ENCODE peak calls at places on chromosomes 5 and 9, in seven cellular contexts. One of them, this sample, is unnamed.
A peak's percentile ranks its signal among the peaks of the same experiment; 100 is the strongest.

GRCh38 chr9:89576404-89576824 is 28.4 kb upstream of the GADD45G start:
- DNase-seq in left lung: no peak
- DNase-seq in stimulated activated CD4-positive, alpha-beta T cell treated with anti-CD3 and anti-CD28 coated beads, Interleukin-1b, Interleukin-23, amount 100 ng/mL, for 24 hours: no peak
- DNase-seq in sciatic nerve: no peak
- DNase-seq in PC-9: no peak
- DNase-seq in GM12891: no peak
- DNase-seq in mesothelial cell of epicardium: no peak
- DNase-seq in this sample: no peak

GRCh38 chr5:149268928-149269557 is 2.6 kb upstream of the AFAP1L1 start:
- DNase-seq in left lung: no peak
- DNase-seq in stimulated activated CD4-positive, alpha-beta T cell treated with anti-CD3 and anti-CD28 coated beads, Interleukin-1b, Interleukin-23, amount 100 ng/mL, for 24 hours: no peak
- DNase-seq in sciatic nerve: no peak
- DNase-seq in PC-9: no peak
- DNase-seq in GM12891: peak; percentile 53
- DNase-seq in mesothelial cell of epicardium: no peak
- DNase-seq in this sample: no peak

GRCh38 chr9:122844137-122844536 is 15.7 kb upstream of the PDCL start:
- DNase-seq in left lung: no peak
- DNase-seq in stimulated activated CD4-positive, alpha-beta T cell treated with anti-CD3 and anti-CD28 coated beads, Interleukin-1b, Interleukin-23, amount 100 ng/mL, for 24 hours: no peak
- DNase-seq in sciatic nerve: no peak
- DNase-seq in PC-9: no peak
- DNase-seq in GM12891: no peak
- DNase-seq in mesothelial cell of epicardium: no peak
- DNase-seq in this sample: no peak

GRCh38 chr9:130912932-130913598 is 16.5 kb upstream of the QRFP start:
- DNase-seq in left lung: no peak
- DNase-seq in stimulated activated CD4-positive, alpha-beta T cell treated with anti-CD3 and anti-CD28 coated beads, Interleukin-1b, Interleukin-23, amount 100 ng/mL, for 24 hours: no peak
- DNase-seq in sciatic nerve: no peak
- DNase-seq in PC-9: peak; percentile 66
- DNase-seq in GM12891: no peak
- DNase-seq in mesothelial cell of epicardium: no peak
- DNase-seq in this sample: peak; percentile 78

GRCh38 chr9:133708770-133709611 is 29.2 kb downstream of the SARDH start:
- DNase-seq in left lung: peak; percentile 72
- DNase-seq in stimulated activated CD4-positive, alpha-beta T cell treated with anti-CD3 and anti-CD28 coated beads, Interleukin-1b, Interleukin-23, amount 100 ng/mL, for 24 hours: no peak
- DNase-seq in sciatic nerve: no peak
- DNase-seq in PC-9: no peak
- DNase-seq in GM12891: no peak
- DNase-seq in mesothelial cell of epicardium: peak; percentile 20
- DNase-seq in this sample: no peak

GRCh38 chr5:120882042-120882775 is 418.1 kb downstream of the PRR16 start:
- DNase-seq in left lung: no peak
- DNase-seq in stimulated activated CD4-positive, alpha-beta T cell treated with anti-CD3 and anti-CD28 coated beads, Interleukin-1b, Interleukin-23, amount 100 ng/mL, for 24 hours: no peak
- DNase-seq in sciatic nerve: no peak
- DNase-seq in PC-9: no peak
- DNase-seq in GM12891: no peak
- DNase-seq in mesothelial cell of epicardium: no peak
- DNase-seq in this sample: no peak

GRCh38 chr9:73042155-73042554 is 89.3 kb upstream of the ALDH1A1 start:
- DNase-seq in left lung: no peak
- DNase-seq in stimulated activated CD4-positive, alpha-beta T cell treated with anti-CD3 and anti-CD28 coated beads, Interleukin-1b, Interleukin-23, amount 100 ng/mL, for 24 hours: no peak
- DNase-seq in sciatic nerve: no peak
- DNase-seq in PC-9: no peak
- DNase-seq in GM12891: no peak
- DNase-seq in mesothelial cell of epicardium: no peak
- DNase-seq in this sample: no peak

GRCh38 chr9:33623658-33624586 is 99.9 kb downstream of the ANKRD18B start:
- DNase-seq in left lung: peak; percentile 83
- DNase-seq in stimulated activated CD4-positive, alpha-beta T cell treated with anti-CD3 and anti-CD28 coated beads, Interleukin-1b, Interleukin-23, amount 100 ng/mL, for 24 hours: peak; percentile 31
- DNase-seq in sciatic nerve: no peak
- DNase-seq in PC-9: peak; percentile 64
- DNase-seq in GM12891: peak; percentile 57
- DNase-seq in mesothelial cell of epicardium: no peak
- DNase-seq in this sample: peak; percentile 29

GRCh38 chr5:151772029-151772867 is 494 bp downstream of the G3BP1 start:
- DNase-seq in left lung: peak; percentile 85
- DNase-seq in stimulated activated CD4-positive, alpha-beta T cell treated with anti-CD3 and anti-CD28 coated beads, Interleukin-1b, Interleukin-23, amount 100 ng/mL, for 24 hours: peak; percentile 4
- DNase-seq in sciatic nerve: peak; percentile 73
- DNase-seq in PC-9: peak; percentile 29
- DNase-seq in GM12891: no peak
- DNase-seq in mesothelial cell of epicardium: no peak
- DNase-seq in this sample: no peak

GRCh38 chr9:70006299-70006698 is 37.3 kb upstream of the MAMDC2 start:
- DNase-seq in left lung: no peak
- DNase-seq in stimulated activated CD4-positive, alpha-beta T cell treated with anti-CD3 and anti-CD28 coated beads, Interleukin-1b, Interleukin-23, amount 100 ng/mL, for 24 hours: no peak
- DNase-seq in sciatic nerve: no peak
- DNase-seq in PC-9: no peak
- DNase-seq in GM12891: no peak
- DNase-seq in mesothelial cell of epicardium: no peak
- DNase-seq in this sample: no peak

GRCh38 chr5:79560774-79561524 is 47.0 kb upstream of the HOMER1 start:
- DNase-seq in left lung: no peak
- DNase-seq in stimulated activated CD4-positive, alpha-beta T cell treated with anti-CD3 and anti-CD28 coated beads, Interleukin-1b, Interleukin-23, amount 100 ng/mL, for 24 hours: no peak
- DNase-seq in sciatic nerve: no peak
- DNase-seq in PC-9: no peak
- DNase-seq in GM12891: no peak
- DNase-seq in mesothelial cell of epicardium: no peak
- DNase-seq in this sample: no peak

GRCh38 chr5:118139361-118139760 is 849.0 kb downstream of the DTWD2 start:
- DNase-seq in left lung: no peak
- DNase-seq in stimulated activated CD4-positive, alpha-beta T cell treated with anti-CD3 and anti-CD28 coated beads, Interleukin-1b, Interleukin-23, amount 100 ng/mL, for 24 hours: no peak
- DNase-seq in sciatic nerve: no peak
- DNase-seq in PC-9: no peak
- DNase-seq in GM12891: no peak
- DNase-seq in mesothelial cell of epicardium: no peak
- DNase-seq in this sample: no peak

GRCh38 chr5:68740204-68740910 is 353.5 kb upstream of the SLC30A5 start:
- DNase-seq in left lung: no peak
- DNase-seq in stimulated activated CD4-positive, alpha-beta T cell treated with anti-CD3 and anti-CD28 coated beads, Interleukin-1b, Interleukin-23, amount 100 ng/mL, for 24 hours: no peak
- DNase-seq in sciatic nerve: no peak
- DNase-seq in PC-9: no peak
- DNase-seq in GM12891: no peak
- DNase-seq in mesothelial cell of epicardium: no peak
- DNase-seq in this sample: no peak

GRCh38 chr5:139747583-139748504 is 47.8 kb upstream of the PSD2 start:
- DNase-seq in left lung: peak; percentile 81
- DNase-seq in stimulated activated CD4-positive, alpha-beta T cell treated with anti-CD3 and anti-CD28 coated beads, Interleukin-1b, Interleukin-23, amount 100 ng/mL, for 24 hours: no peak
- DNase-seq in sciatic nerve: peak; percentile 79
- DNase-seq in PC-9: no peak
- DNase-seq in GM12891: no peak
- DNase-seq in mesothelial cell of epicardium: no peak
- DNase-seq in this sample: no peak

GRCh38 chr5:102341918-102342317 is 45.8 kb upstream of the SLCO4C1 start:
- DNase-seq in left lung: no peak
- DNase-seq in stimulated activated CD4-positive, alpha-beta T cell treated with anti-CD3 and anti-CD28 coated beads, Interleukin-1b, Interleukin-23, amount 100 ng/mL, for 24 hours: no peak
- DNase-seq in sciatic nerve: no peak
- DNase-seq in PC-9: no peak
- DNase-seq in GM12891: no peak
- DNase-seq in mesothelial cell of epicardium: no peak
- DNase-seq in this sample: no peak

GRCh38 chr9:116596646-116597045 is 90.5 kb upstream of the TRIM32 start:
- DNase-seq in left lung: no peak
- DNase-seq in stimulated activated CD4-positive, alpha-beta T cell treated with anti-CD3 and anti-CD28 coated beads, Interleukin-1b, Interleukin-23, amount 100 ng/mL, for 24 hours: no peak
- DNase-seq in sciatic nerve: no peak
- DNase-seq in PC-9: no peak
- DNase-seq in GM12891: no peak
- DNase-seq in mesothelial cell of epicardium: no peak
- DNase-seq in this sample: no peak

GRCh38 chr9:95750725-95751644 is 124.5 kb upstream of the ERCC6L2 start:
- DNase-seq in left lung: no peak
- DNase-seq in stimulated activated CD4-positive, alpha-beta T cell treated with anti-CD3 and anti-CD28 coated beads, Interleukin-1b, Interleukin-23, amount 100 ng/mL, for 24 hours: no peak
- DNase-seq in sciatic nerve: peak; percentile 43
- DNase-seq in PC-9: no peak
- DNase-seq in GM12891: peak; percentile 47
- DNase-seq in mesothelial cell of epicardium: no peak
- DNase-seq in this sample: no peak

GRCh38 chr5:194102-194501 is 2.8 kb downstream of the LRRC14B start:
- DNase-seq in left lung: peak; percentile 80
- DNase-seq in stimulated activated CD4-positive, alpha-beta T cell treated with anti-CD3 and anti-CD28 coated beads, Interleukin-1b, Interleukin-23, amount 100 ng/mL, for 24 hours: no peak
- DNase-seq in sciatic nerve: peak; percentile 56
- DNase-seq in PC-9: no peak
- DNase-seq in GM12891: no peak
- DNase-seq in mesothelial cell of epicardium: no peak
- DNase-seq in this sample: no peak

GRCh38 chr9:17614246-17614645 is 35.4 kb downstream of the SH3GL2 start:
- DNase-seq in left lung: no peak
- DNase-seq in stimulated activated CD4-positive, alpha-beta T cell treated with anti-CD3 and anti-CD28 coated beads, Interleukin-1b, Interleukin-23, amount 100 ng/mL, for 24 hours: no peak
- DNase-seq in sciatic nerve: no peak
- DNase-seq in PC-9: no peak
- DNase-seq in GM12891: no peak
- DNase-seq in mesothelial cell of epicardium: no peak
- DNase-seq in this sample: no peak

GRCh38 chr9:137919649-137920101 is 42.1 kb downstream of the CACNA1B start:
- DNase-seq in left lung: no peak
- DNase-seq in stimulated activated CD4-positive, alpha-beta T cell treated with anti-CD3 and anti-CD28 coated beads, Interleukin-1b, Interleukin-23, amount 100 ng/mL, for 24 hours: no peak
- DNase-seq in sciatic nerve: no peak
- DNase-seq in PC-9: no peak
- DNase-seq in GM12891: no peak
- DNase-seq in mesothelial cell of epicardium: no peak
- DNase-seq in this sample: no peak

GRCh38 chr9:37917315-37917731 is 13.4 kb upstream of the SLC25A51 start:
- DNase-seq in left lung: peak; percentile 45
- DNase-seq in stimulated activated CD4-positive, alpha-beta T cell treated with anti-CD3 and anti-CD28 coated beads, Interleukin-1b, Interleukin-23, amount 100 ng/mL, for 24 hours: no peak
- DNase-seq in sciatic nerve: peak; percentile 58
- DNase-seq in PC-9: no peak
- DNase-seq in GM12891: no peak
- DNase-seq in mesothelial cell of epicardium: no peak
- DNase-seq in this sample: no peak

GRCh38 chr9:117521293-117521692 is 106.4 kb upstream of the ASTN2 start:
- DNase-seq in left lung: no peak
- DNase-seq in stimulated activated CD4-positive, alpha-beta T cell treated with anti-CD3 and anti-CD28 coated beads, Interleukin-1b, Interleukin-23, amount 100 ng/mL, for 24 hours: no peak
- DNase-seq in sciatic nerve: no peak
- DNase-seq in PC-9: no peak
- DNase-seq in GM12891: no peak
- DNase-seq in mesothelial cell of epicardium: no peak
- DNase-seq in this sample: no peak

GRCh38 chr5:72407541-72407940 is 87.4 kb downstream of the PTCD2 start:
- DNase-seq in left lung: no peak
- DNase-seq in stimulated activated CD4-positive, alpha-beta T cell treated with anti-CD3 and anti-CD28 coated beads, Interleukin-1b, Interleukin-23, amount 100 ng/mL, for 24 hours: no peak
- DNase-seq in sciatic nerve: no peak
- DNase-seq in PC-9: no peak
- DNase-seq in GM12891: no peak
- DNase-seq in mesothelial cell of epicardium: no peak
- DNase-seq in this sample: no peak

GRCh38 chr5:131363811-131364506 is 100.1 kb downstream of the CDC42SE2 start:
- DNase-seq in left lung: no peak
- DNase-seq in stimulated activated CD4-positive, alpha-beta T cell treated with anti-CD3 and anti-CD28 coated beads, Interleukin-1b, Interleukin-23, amount 100 ng/mL, for 24 hours: no peak
- DNase-seq in sciatic nerve: no peak
- DNase-seq in PC-9: no peak
- DNase-seq in GM12891: no peak
- DNase-seq in mesothelial cell of epicardium: no peak
- DNase-seq in this sample: no peak

GRCh38 chr5:83471405-83472212 is at the start of gene VCAN:
- DNase-seq in left lung: peak; percentile 78
- DNase-seq in stimulated activated CD4-positive, alpha-beta T cell treated with anti-CD3 and anti-CD28 coated beads, Interleukin-1b, Interleukin-23, amount 100 ng/mL, for 24 hours: no peak
- DNase-seq in sciatic nerve: peak; percentile 72
- DNase-seq in PC-9: no peak
- DNase-seq in GM12891: no peak
- DNase-seq in mesothelial cell of epicardium: peak; percentile 47
- DNase-seq in this sample: no peak

GRCh38 chr5:15601274-15601673 is 101.3 kb downstream of the FBXL7 start:
- DNase-seq in left lung: no peak
- DNase-seq in stimulated activated CD4-positive, alpha-beta T cell treated with anti-CD3 and anti-CD28 coated beads, Interleukin-1b, Interleukin-23, amount 100 ng/mL, for 24 hours: no peak
- DNase-seq in sciatic nerve: no peak
- DNase-seq in PC-9: no peak
- DNase-seq in GM12891: no peak
- DNase-seq in mesothelial cell of epicardium: no peak
- DNase-seq in this sample: no peak

GRCh38 chr5:134072471-134073220 is 41.8 kb upstream of the TCF7 start:
- DNase-seq in left lung: no peak
- DNase-seq in stimulated activated CD4-positive, alpha-beta T cell treated with anti-CD3 and anti-CD28 coated beads, Interleukin-1b, Interleukin-23, amount 100 ng/mL, for 24 hours: no peak
- DNase-seq in sciatic nerve: no peak
- DNase-seq in PC-9: no peak
- DNase-seq in GM12891: no peak
- DNase-seq in mesothelial cell of epicardium: no peak
- DNase-seq in this sample: no peak

GRCh38 chr9:35795701-35796100 is 4.3 kb downstream of the NPR2 start:
- DNase-seq in left lung: no peak
- DNase-seq in stimulated activated CD4-positive, alpha-beta T cell treated with anti-CD3 and anti-CD28 coated beads, Interleukin-1b, Interleukin-23, amount 100 ng/mL, for 24 hours: no peak
- DNase-seq in sciatic nerve: no peak
- DNase-seq in PC-9: no peak
- DNase-seq in GM12891: no peak
- DNase-seq in mesothelial cell of epicardium: no peak
- DNase-seq in this sample: no peak

GRCh38 chr9:83955985-83956287 is 24.1 kb downstream of the HNRNPK start:
- DNase-seq in left lung: no peak
- DNase-seq in stimulated activated CD4-positive, alpha-beta T cell treated with anti-CD3 and anti-CD28 coated beads, Interleukin-1b, Interleukin-23, amount 100 ng/mL, for 24 hours: no peak
- DNase-seq in sciatic nerve: no peak
- DNase-seq in PC-9: no peak
- DNase-seq in GM12891: no peak
- DNase-seq in mesothelial cell of epicardium: no peak
- DNase-seq in this sample: no peak

GRCh38 chr9:137295313-137296213 is 6.5 kb downstream of the NRARP start:
- DNase-seq in left lung: no peak
- DNase-seq in stimulated activated CD4-positive, alpha-beta T cell treated with anti-CD3 and anti-CD28 coated beads, Interleukin-1b, Interleukin-23, amount 100 ng/mL, for 24 hours: peak; percentile 21
- DNase-seq in sciatic nerve: no peak
- DNase-seq in PC-9: peak; percentile 77
- DNase-seq in GM12891: peak; percentile 91
- DNase-seq in mesothelial cell of epicardium: no peak
- DNase-seq in this sample: no peak

GRCh38 chr5:14946813-14947640 is 75.4 kb upstream of the ANKH start:
- DNase-seq in left lung: no peak
- DNase-seq in stimulated activated CD4-positive, alpha-beta T cell treated with anti-CD3 and anti-CD28 coated beads, Interleukin-1b, Interleukin-23, amount 100 ng/mL, for 24 hours: no peak
- DNase-seq in sciatic nerve: no peak
- DNase-seq in PC-9: peak; percentile 24
- DNase-seq in GM12891: no peak
- DNase-seq in mesothelial cell of epicardium: no peak
- DNase-seq in this sample: no peak

GRCh38 chr5:148826082-148826971 is at the start of gene ADRB2:
- DNase-seq in left lung: peak; percentile 99
- DNase-seq in stimulated activated CD4-positive, alpha-beta T cell treated with anti-CD3 and anti-CD28 coated beads, Interleukin-1b, Interleukin-23, amount 100 ng/mL, for 24 hours: peak; percentile 57
- DNase-seq in sciatic nerve: peak; percentile 93
- DNase-seq in PC-9: peak; percentile 98
- DNase-seq in GM12891: peak; percentile 59
- DNase-seq in mesothelial cell of epicardium: peak; percentile 68
- DNase-seq in this sample: peak; percentile 89

GRCh38 chr9:120900821-120901220 is 23.8 kb upstream of the PHF19 start:
- DNase-seq in left lung: no peak
- DNase-seq in stimulated activated CD4-positive, alpha-beta T cell treated with anti-CD3 and anti-CD28 coated beads, Interleukin-1b, Interleukin-23, amount 100 ng/mL, for 24 hours: no peak
- DNase-seq in sciatic nerve: no peak
- DNase-seq in PC-9: no peak
- DNase-seq in GM12891: no peak
- DNase-seq in mesothelial cell of epicardium: no peak
- DNase-seq in this sample: no peak

GRCh38 chr9:4750021-4750673 is 9.1 kb upstream of the AK3 start:
- DNase-seq in left lung: no peak
- DNase-seq in stimulated activated CD4-positive, alpha-beta T cell treated with anti-CD3 and anti-CD28 coated beads, Interleukin-1b, Interleukin-23, amount 100 ng/mL, for 24 hours: no peak
- DNase-seq in sciatic nerve: no peak
- DNase-seq in PC-9: no peak
- DNase-seq in GM12891: no peak
- DNase-seq in mesothelial cell of epicardium: no peak
- DNase-seq in this sample: no peak

This sample was measured in epithelial cell of prostate.